ENCODE peak calls at places on chromosomes 16 and 17, in four cellular contexts. One of them, this sample, is unnamed.

GRCh38 chr16:87461466-87461975 is 31.3 kb downstream of the ZCCHC14 start:
- DNase-seq in astrocyte of the spinal cord: peak; percentile 29
- DNase-seq in activated T-cell treated with anti-CD3 and anti-CD28 coated beads, Interleukin-2, amount 50 U/mL, for 4 hours: no peak
- DNase-seq in C1 segment of cervical spinal cord: no peak
- DNase-seq in this sample: no peak

GRCh38 chr17:55674107-55674506 is 48.6 kb downstream of the TMEM100 start:
- DNase-seq in astrocyte of the spinal cord: no peak
- DNase-seq in activated T-cell treated with anti-CD3 and anti-CD28 coated beads, Interleukin-2, amount 50 U/mL, for 4 hours: no peak
- DNase-seq in C1 segment of cervical spinal cord: no peak
- DNase-seq in this sample: no peak

GRCh38 chr16:86965840-86966239 is 351.4 kb downstream of the C16orf95 start:
- DNase-seq in astrocyte of the spinal cord: no peak
- DNase-seq in activated T-cell treated with anti-CD3 and anti-CD28 coated beads, Interleukin-2, amount 50 U/mL, for 4 hours: no peak
- DNase-seq in C1 segment of cervical spinal cord: no peak
- DNase-seq in this sample: no peak

GRCh38 chr17:81967533-81968395 is 6.8 kb upstream of the NOTUM start:
- DNase-seq in astrocyte of the spinal cord: peak; percentile 52
- DNase-seq in activated T-cell treated with anti-CD3 and anti-CD28 coated beads, Interleukin-2, amount 50 U/mL, for 4 hours: peak; percentile 89
- DNase-seq in C1 segment of cervical spinal cord: peak; percentile 83
- DNase-seq in this sample: peak; percentile 91

GRCh38 chr16:10577305-10578202 is 2.8 kb downstream of the EMP2 start:
- DNase-seq in astrocyte of the spinal cord: no peak
- DNase-seq in activated T-cell treated with anti-CD3 and anti-CD28 coated beads, Interleukin-2, amount 50 U/mL, for 4 hours: no peak
- DNase-seq in C1 segment of cervical spinal cord: no peak
- DNase-seq in this sample: no peak

GRCh38 chr16:13923703-13924298 is 3.8 kb downstream of the ERCC4 start:
- DNase-seq in astrocyte of the spinal cord: peak; percentile 72
- DNase-seq in activated T-cell treated with anti-CD3 and anti-CD28 coated beads, Interleukin-2, amount 50 U/mL, for 4 hours: no peak
- DNase-seq in C1 segment of cervical spinal cord: no peak
- DNase-seq in this sample: no peak

GRCh38 chr16:90019543-90020259 is 445 bp upstream of the DBNDD1 start:
- DNase-seq in astrocyte of the spinal cord: peak; percentile 86
- DNase-seq in activated T-cell treated with anti-CD3 and anti-CD28 coated beads, Interleukin-2, amount 50 U/mL, for 4 hours: peak; percentile 44
- DNase-seq in C1 segment of cervical spinal cord: no peak
- DNase-seq in this sample: no peak

GRCh38 chr17:50272246-50272645 is 2.0 kb upstream of the TMEM92 start:
- DNase-seq in astrocyte of the spinal cord: no peak
- DNase-seq in activated T-cell treated with anti-CD3 and anti-CD28 coated beads, Interleukin-2, amount 50 U/mL, for 4 hours: no peak
- DNase-seq in C1 segment of cervical spinal cord: no peak
- DNase-seq in this sample: no peak

GRCh38 chr17:68697850-68698313 is 96.7 kb upstream of the FAM20A start:
- DNase-seq in astrocyte of the spinal cord: peak; percentile 51
- DNase-seq in activated T-cell treated with anti-CD3 and anti-CD28 coated beads, Interleukin-2, amount 50 U/mL, for 4 hours: no peak
- DNase-seq in C1 segment of cervical spinal cord: no peak
- DNase-seq in this sample: no peak

GRCh38 chr16:11462861-11463260 is 117.6 kb downstream of the RMI2 start:
- DNase-seq in astrocyte of the spinal cord: no peak
- DNase-seq in activated T-cell treated with anti-CD3 and anti-CD28 coated beads, Interleukin-2, amount 50 U/mL, for 4 hours: no peak
- DNase-seq in C1 segment of cervical spinal cord: no peak
- DNase-seq in this sample: no peak

GRCh38 chr17:43713494-43714162 is 45.0 kb downstream of the SOST start:
- DNase-seq in astrocyte of the spinal cord: no peak
- DNase-seq in activated T-cell treated with anti-CD3 and anti-CD28 coated beads, Interleukin-2, amount 50 U/mL, for 4 hours: no peak
- DNase-seq in C1 segment of cervical spinal cord: no peak
- DNase-seq in this sample: peak; percentile 51

GRCh38 chr16:28182183-28182582 is 29.6 kb downstream of the XPO6 start:
- DNase-seq in astrocyte of the spinal cord: no peak
- DNase-seq in activated T-cell treated with anti-CD3 and anti-CD28 coated beads, Interleukin-2, amount 50 U/mL, for 4 hours: peak; percentile 48
- DNase-seq in C1 segment of cervical spinal cord: no peak
- DNase-seq in this sample: peak; percentile 38

GRCh38 chr17:17641621-17642409 is 39.4 kb upstream of the RAI1 start:
- DNase-seq in astrocyte of the spinal cord: peak; percentile 69
- DNase-seq in activated T-cell treated with anti-CD3 and anti-CD28 coated beads, Interleukin-2, amount 50 U/mL, for 4 hours: peak; percentile 79
- DNase-seq in C1 segment of cervical spinal cord: no peak
- DNase-seq in this sample: peak; percentile 90

GRCh38 chr17:27462149-27462548 is 5.9 kb downstream of the KSR1 start:
- DNase-seq in astrocyte of the spinal cord: no peak
- DNase-seq in activated T-cell treated with anti-CD3 and anti-CD28 coated beads, Interleukin-2, amount 50 U/mL, for 4 hours: no peak
- DNase-seq in C1 segment of cervical spinal cord: no peak
- DNase-seq in this sample: no peak

GRCh38 chr16:3012246-3012645 is 477 bp upstream of the CLDN9 start:
- DNase-seq in astrocyte of the spinal cord: no peak
- DNase-seq in activated T-cell treated with anti-CD3 and anti-CD28 coated beads, Interleukin-2, amount 50 U/mL, for 4 hours: no peak
- DNase-seq in C1 segment of cervical spinal cord: no peak
- DNase-seq in this sample: peak; percentile 83

GRCh38 chr17:66412857-66413563 is 110.6 kb downstream of the PRKCA start:
- DNase-seq in astrocyte of the spinal cord: no peak
- DNase-seq in activated T-cell treated with anti-CD3 and anti-CD28 coated beads, Interleukin-2, amount 50 U/mL, for 4 hours: no peak
- DNase-seq in C1 segment of cervical spinal cord: no peak
- DNase-seq in this sample: no peak

GRCh38 chr16:52283018-52283417 is 263.9 kb downstream of the TOX3 start:
- DNase-seq in astrocyte of the spinal cord: peak; percentile 3
- DNase-seq in activated T-cell treated with anti-CD3 and anti-CD28 coated beads, Interleukin-2, amount 50 U/mL, for 4 hours: no peak
- DNase-seq in C1 segment of cervical spinal cord: no peak
- DNase-seq in this sample: no peak

GRCh38 chr16:51766739-51767138 is 615.7 kb upstream of the SALL1 start:
- DNase-seq in astrocyte of the spinal cord: no peak
- DNase-seq in activated T-cell treated with anti-CD3 and anti-CD28 coated beads, Interleukin-2, amount 50 U/mL, for 4 hours: no peak
- DNase-seq in C1 segment of cervical spinal cord: no peak
- DNase-seq in this sample: no peak

GRCh38 chr16:87198328-87198731 is 118.9 kb downstream of the C16orf95 start:
- DNase-seq in astrocyte of the spinal cord: no peak
- DNase-seq in activated T-cell treated with anti-CD3 and anti-CD28 coated beads, Interleukin-2, amount 50 U/mL, for 4 hours: no peak
- DNase-seq in C1 segment of cervical spinal cord: no peak
- DNase-seq in this sample: no peak

GRCh38 chr17:42055003-42055402 is 4.6 kb upstream of the C17orf113 start:
- DNase-seq in astrocyte of the spinal cord: no peak
- DNase-seq in activated T-cell treated with anti-CD3 and anti-CD28 coated beads, Interleukin-2, amount 50 U/mL, for 4 hours: no peak
- DNase-seq in C1 segment of cervical spinal cord: no peak
- DNase-seq in this sample: no peak

GRCh38 chr16:81694494-81695285 is 84.4 kb upstream of the PLCG2 start:
- DNase-seq in astrocyte of the spinal cord: no peak
- DNase-seq in activated T-cell treated with anti-CD3 and anti-CD28 coated beads, Interleukin-2, amount 50 U/mL, for 4 hours: no peak
- DNase-seq in C1 segment of cervical spinal cord: no peak
- DNase-seq in this sample: peak; percentile 62

GRCh38 chr16:5595849-5596248 is 498.3 kb upstream of the EEF2KMT start:
- DNase-seq in astrocyte of the spinal cord: no peak
- DNase-seq in activated T-cell treated with anti-CD3 and anti-CD28 coated beads, Interleukin-2, amount 50 U/mL, for 4 hours: no peak
- DNase-seq in C1 segment of cervical spinal cord: no peak
- DNase-seq in this sample: no peak

GRCh38 chr17:19753661-19754463 is 5.8 kb upstream of the ALDH3A1 start:
- DNase-seq in astrocyte of the spinal cord: no peak
- DNase-seq in activated T-cell treated with anti-CD3 and anti-CD28 coated beads, Interleukin-2, amount 50 U/mL, for 4 hours: no peak
- DNase-seq in C1 segment of cervical spinal cord: no peak
- DNase-seq in this sample: peak; percentile 53

GRCh38 chr16:17358846-17359245 is 111.9 kb downstream of the XYLT1 start:
- DNase-seq in astrocyte of the spinal cord: peak; percentile 80
- DNase-seq in activated T-cell treated with anti-CD3 and anti-CD28 coated beads, Interleukin-2, amount 50 U/mL, for 4 hours: no peak
- DNase-seq in C1 segment of cervical spinal cord: no peak
- DNase-seq in this sample: no peak

This sample was measured in head of caudate nucleus.